ENCODE peak calls at places on chromosomes 5 and 9, in five cellular contexts. U is endothelial cell; Z is AG04450; F is choroid plexus epithelial cell; G is activated CD4-positive, CD25-positive, alpha-beta regulatory T cell. I is an unnamed sample.
A peak's percentile ranks its signal among the peaks of the same experiment; 100 is the strongest.

GRCh38 chr9:70411141-70411929 is 3.1 kb downstream of the KLF9 start:
- DNase-seq in Z (no peak), F (peak; percentile 81), G (peak; percentile 9), U (no peak), I (peak; percentile 28)

GRCh38 chr5:68381060-68381459 is 165.5 kb downstream of the PIK3R1 start:
- DNase-seq in Z (no peak), F (no peak), U (no peak), G (no peak), I (no peak)

GRCh38 chr5:154315196-154315595 is 124.7 kb downstream of the GALNT10 start:
- DNase-seq in F (no peak), Z (no peak), G (no peak), U (no peak), I (no peak)

GRCh38 chr5:57779383-57780223 is 297.0 kb upstream of the ACTBL2 start:
- DNase-seq in F (peak; percentile 89), G (no peak), U (peak; percentile 51), Z (peak; percentile 57), I (no peak)

GRCh38 chr9:135992486-135993408 is 31.6 kb upstream of the UBAC1 start:
- DNase-seq in Z (peak; percentile 65), U (peak; percentile 76), F (peak; percentile 86), G (peak; percentile 11), I (no peak)

GRCh38 chr5:179154991-179155955 is 95.1 kb downstream of the ZNF354C start:
- DNase-seq in G (no peak), Z (no peak), F (no peak), U (no peak), I (no peak)

GRCh38 chr5:116947691-116948528 is 373.3 kb upstream of the SEMA6A start:
- DNase-seq in U (peak; percentile 79), F (peak; percentile 53), Z (no peak), G (peak; percentile 4), I (peak; percentile 29)

GRCh38 chr9:125867752-125868400 is 120.7 kb downstream of the PBX3 start:
- DNase-seq in Z (no peak), U (no peak), F (peak; percentile 73), G (no peak), I (no peak)

GRCh38 chr9:137743695-137744094 is 124.9 kb downstream of the EHMT1 start:
- DNase-seq in F (no peak), Z (no peak), U (no peak), G (no peak), I (no peak)

GRCh38 chr5:125037020-125037419 is 290.6 kb upstream of the ZNF608 start:
- DNase-seq in F (no peak), Z (no peak), U (no peak), G (no peak), I (no peak)

GRCh38 chr5:181243521-181244307 is at the start of gene RACK1:
- DNase-seq in Z (peak; percentile 67), F (peak; percentile 90), U (peak; percentile 86), G (no peak), I (peak; percentile 81)

GRCh38 chr5:119347574-119347973 is 8.2 kb upstream of the TNFAIP8 start:
- DNase-seq in U (no peak), F (no peak), G (no peak), Z (no peak), I (no peak)

GRCh38 chr9:121748727-121749546 is 97.5 kb downstream of the DAB2IP start:
- DNase-seq in F (no peak), G (no peak), U (no peak), Z (no peak), I (no peak)

GRCh38 chr5:10654566-10654965 is 90.7 kb downstream of the ANKRD33B start:
- DNase-seq in G (no peak), Z (no peak), U (no peak), F (no peak), I (no peak)

GRCh38 chr9:5269249-5269715 is 35.2 kb downstream of the RLN2 start:
- DNase-seq in F (peak; percentile 80), G (no peak), Z (peak; percentile 3), U (no peak), I (no peak)

GRCh38 chr5:111699976-111700375 is 57.0 kb downstream of the NREP start:
- DNase-seq in U (no peak), F (peak; percentile 51), G (no peak), Z (no peak), I (no peak)